ENCODE peak calls at places on chromosomes 12 and 14, in four cellular contexts. A is CD4-positive, alpha-beta T cell; R is heart left ventricle; D is progenitor cell of endocrine pancreas. V is an unnamed sample.

GRCh38 chr14:69648480-69649414 is 37.4 kb downstream of the SUSD6 start:
- DNase-seq in A (no peak), R (no peak), D (no peak), V (no peak)

GRCh38 chr12:89542912-89543592 is 17.2 kb upstream of the POC1B start:
- DNase-seq in A (peak; percentile 46), R (peak; percentile 39), D (peak; percentile 55), V (no peak)

GRCh38 chr14:90522585-90523191 is 125.9 kb downstream of the CALM1 start:
- DNase-seq in A (no peak), R (peak; percentile 75), D (no peak), V (no peak)

GRCh38 chr14:34029921-34030334 is 79.1 kb upstream of the EGLN3 start:
- DNase-seq in A (no peak), R (peak; percentile 70), D (no peak), V (no peak)

GRCh38 chr12:62259311-62259992 is 752 bp upstream of the USP15 start:
- DNase-seq in A (peak; percentile 10), R (no peak), D (no peak), V (no peak)

GRCh38 chr14:72792051-72792788 is 101.7 kb downstream of the DPF3 start:
- DNase-seq in A (no peak), R (peak; percentile 73), D (no peak), V (no peak)

GRCh38 chr12:55188974-55189556 is 31.8 kb upstream of the OR10A7 start:
- DNase-seq in A (no peak), R (no peak), D (peak; percentile 37), V (no peak)

GRCh38 chr12:8781326-8781725 is 41.1 kb upstream of the A2ML1 start:
- DNase-seq in A (no peak), R (no peak), D (no peak), V (no peak)

GRCh38 chr14:83873626-83874025 is 1656.3 kb upstream of the FLRT2 start:
- DNase-seq in A (no peak), R (no peak), D (no peak), V (no peak)

GRCh38 chr14:53638966-53639365 is 317.7 kb downstream of the BMP4 start:
- DNase-seq in A (no peak), R (no peak), D (no peak), V (no peak)

GRCh38 chr12:50458606-50459005 is 46.2 kb upstream of the DIP2B start:
- DNase-seq in A (no peak), R (no peak), D (no peak), V (no peak)

GRCh38 chr14:52563120-52563519 is 10.5 kb downstream of the GPR137C start:
- DNase-seq in A (no peak), R (no peak), D (no peak), V (no peak)

GRCh38 chr14:68094158-68094557 is 274.6 kb downstream of the RAD51B start:
- DNase-seq in A (no peak), R (no peak), D (no peak), V (no peak)

GRCh38 chr14:25132734-25133422 is 82.9 kb upstream of the STXBP6 start:
- DNase-seq in A (peak; percentile 16), R (peak; percentile 69), D (peak; percentile 53), V (no peak)

GRCh38 chr12:52582971-52583456 is 9.4 kb upstream of the KRT74 start:
- DNase-seq in A (peak; percentile 53), R (no peak), D (peak; percentile 49), V (no peak)

DNA sequence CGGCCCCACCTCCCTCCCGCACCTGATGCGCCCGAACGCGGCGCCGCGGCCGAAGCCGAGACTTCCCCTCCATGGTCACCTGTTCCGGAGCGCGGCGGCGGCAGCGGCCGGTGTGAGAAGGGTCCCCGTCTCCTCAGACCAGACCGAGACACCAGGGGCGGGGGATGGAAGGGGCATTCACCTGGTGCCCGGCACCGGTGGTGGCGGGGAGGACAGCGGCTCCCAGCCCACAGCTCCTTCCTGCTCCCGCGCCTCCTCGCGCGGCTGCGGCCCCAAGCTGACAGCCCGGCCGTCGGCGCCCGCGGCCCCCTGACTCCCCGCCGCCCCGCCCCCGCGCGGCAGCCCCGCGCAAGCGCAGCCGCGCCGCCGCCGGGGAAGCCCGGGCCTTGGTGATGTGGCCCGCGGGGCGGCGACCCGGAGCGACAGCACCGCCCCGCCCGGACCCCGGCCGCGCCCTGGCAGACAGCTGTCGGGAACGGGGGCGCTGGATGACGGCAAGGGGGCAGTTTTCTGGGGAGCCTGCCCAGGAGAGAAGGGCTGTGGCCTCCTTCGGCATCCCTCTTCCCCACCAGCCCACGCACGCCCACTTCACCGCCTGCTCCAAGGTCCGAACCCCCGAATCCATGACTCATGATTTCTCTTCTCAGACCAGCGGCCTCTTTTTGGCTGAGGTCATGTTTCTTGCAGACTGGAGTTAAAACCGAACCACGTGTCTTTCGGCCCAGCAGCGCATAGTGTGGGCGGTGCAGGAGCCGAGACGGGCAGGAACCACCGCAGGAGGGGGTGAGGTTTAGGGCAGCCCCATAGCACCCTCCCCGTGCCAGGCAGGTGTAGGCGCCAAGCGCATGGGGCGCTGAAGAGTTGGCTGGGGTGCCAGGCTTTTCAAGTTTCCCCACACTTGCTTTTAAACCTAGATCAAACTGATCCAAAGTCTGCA is at the start of gene SLC41A2:
- DNase-seq in A (peak; percentile 77), R (peak; percentile 81), D (peak; percentile 72), V (peak; percentile 93)
- TF ChIP-seq CTCF in A (peak; percentile 19), R (peak; percentile 56), D (no peak), V (no peak)

DNA sequence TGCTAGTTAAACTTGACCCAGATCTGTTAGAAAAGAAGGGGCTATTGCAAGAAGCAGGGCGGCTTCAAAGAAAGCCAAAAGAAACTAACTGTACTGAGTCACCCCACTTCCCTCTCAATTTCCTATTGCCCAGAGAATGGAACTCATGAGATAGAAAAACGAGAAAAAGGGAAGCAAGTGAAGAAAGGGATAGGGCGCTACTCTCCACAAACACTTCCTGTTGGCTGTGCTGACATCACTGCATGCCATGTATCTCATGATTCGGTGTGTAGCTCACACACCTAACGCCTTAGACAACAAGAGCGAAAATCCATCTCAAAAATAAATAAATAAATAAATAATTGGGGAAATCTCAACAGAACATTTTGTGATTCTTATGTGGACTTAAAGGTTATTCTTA is 13.0 kb upstream of the P2RX4 start:
- DNase-seq in A (no peak), R (no peak), D (no peak), V (no peak)
- TF ChIP-seq CTCF in A (no peak), R (no peak), D (no peak), V (no peak)

GRCh38 chr14:77005559-77005958 is 22.9 kb downstream of the IRF2BPL start:
- DNase-seq in A (no peak), R (no peak), D (no peak), V (no peak)
- TF ChIP-seq CTCF in A (no peak), R (no peak), D (no peak), V (no peak)

GRCh38 chr12:83954939-83955601 is 957.5 kb downstream of the SLC6A15 start:
- DNase-seq in A (no peak), R (no peak), D (no peak), V (no peak)
- TF ChIP-seq CTCF in A (no peak), R (no peak), D (no peak), V (peak; percentile 20)